ENCODE peak calls at places on chromosomes 6 and 20, in four cellular contexts. One of them, this sample, is unnamed. For H3K36me3 and H3K27me3, the result is how much of the 10 kb centered on the place peaks cover.

GRCh38 chr6:113870917-113871316 is 13.8 kb downstream of the MARCKS start:
- DNase-seq in aorta: no peak
- DNase-seq in tibial artery: no peak
- DNase-seq in WERI-Rb-1: no peak
- DNase-seq in this sample: no peak

GRCh38 chr6:2857580-2858337 is 16.1 kb upstream of the SERPINB1 start:
- DNase-seq in aorta: peak
- DNase-seq in tibial artery: no peak
- DNase-seq in WERI-Rb-1: no peak
- DNase-seq in this sample: no peak

GRCh38 chr6:14423955-14424354 is 306.4 kb downstream of the CD83 start:
- DNase-seq in aorta: no peak
- DNase-seq in tibial artery: no peak
- DNase-seq in WERI-Rb-1: no peak
- DNase-seq in this sample: no peak

GRCh38 chr6:166075925-166076324 is 91.7 kb downstream of the TBXT start:
- DNase-seq in aorta: no peak
- DNase-seq in tibial artery: no peak
- DNase-seq in WERI-Rb-1: no peak
- DNase-seq in this sample: no peak

GRCh38 chr6:84119277-84119676 is 85.7 kb downstream of the MRAP2 start:
- DNase-seq in aorta: no peak
- DNase-seq in tibial artery: no peak
- DNase-seq in WERI-Rb-1: no peak
- DNase-seq in this sample: peak

GRCh38 chr6:44222486-44222986 is 859 bp upstream of the SLC29A1 start:
- DNase-seq in aorta: peak
- DNase-seq in tibial artery: no peak
- DNase-seq in WERI-Rb-1: no peak
- DNase-seq in this sample: peak

GRCh38 chr20:4721719-4722118 is at the start of gene PRND:
- DNase-seq in aorta: no peak
- DNase-seq in tibial artery: no peak
- DNase-seq in WERI-Rb-1: no peak
- DNase-seq in this sample: peak

GRCh38 chr6:110173506-110174132 is 5.9 kb downstream of the WASF1 start:
- DNase-seq in aorta: no peak
- DNase-seq in tibial artery: no peak
- DNase-seq in WERI-Rb-1: peak
- DNase-seq in this sample: no peak

GRCh38 chr6:138724015-138724414 is 49.6 kb upstream of the CCDC28A start:
- DNase-seq in aorta: peak
- DNase-seq in tibial artery: peak
- DNase-seq in WERI-Rb-1: no peak
- DNase-seq in this sample: peak

GRCh38 chr20:57080796-57081195 is 185.6 kb downstream of the BMP7 start:
- DNase-seq in aorta: no peak
- DNase-seq in tibial artery: no peak
- DNase-seq in WERI-Rb-1: no peak
- DNase-seq in this sample: no peak

GRCh38 chr20:61760321-61761112 is 305.2 kb downstream of the TAF4 start:
- DNase-seq in aorta: peak
- DNase-seq in tibial artery: no peak
- DNase-seq in WERI-Rb-1: no peak
- DNase-seq in this sample: no peak

GRCh38 chr6:166313255-166314070 is 5.3 kb upstream of the PRR18 start:
- DNase-seq in aorta: no peak
- DNase-seq in tibial artery: peak
- DNase-seq in WERI-Rb-1: peak
- DNase-seq in this sample: peak

GRCh38 chr6:36997811-36998722 is 7.4 kb upstream of the FGD2 start:
- DNase-seq in aorta: peak
- DNase-seq in tibial artery: no peak
- DNase-seq in WERI-Rb-1: no peak
- DNase-seq in this sample: no peak

GRCh38 chr6:34730006-34730405 is 27.3 kb upstream of the SNRPC start:
- DNase-seq in aorta: no peak
- DNase-seq in tibial artery: no peak
- DNase-seq in WERI-Rb-1: no peak
- DNase-seq in this sample: no peak

GRCh38 chr6:28251648-28252506 is at the start of gene ZKSCAN4:
- DNase-seq in aorta: peak
- DNase-seq in tibial artery: peak
- DNase-seq in WERI-Rb-1: peak
- DNase-seq in this sample: peak

GRCh38 chr20:2798814-2799213 is 1.6 kb downstream of the CPXM1 start:
- DNase-seq in aorta: no peak
- DNase-seq in tibial artery: no peak
- DNase-seq in WERI-Rb-1: no peak
- DNase-seq in this sample: peak

GRCh38 chr6:33207569-33208088 is 671 bp upstream of the RING1 start:
- DNase-seq in aorta: peak
- DNase-seq in tibial artery: peak
- DNase-seq in WERI-Rb-1: peak
- DNase-seq in this sample: peak

GRCh38 chr20:32674362-32674789 is 635 bp upstream of the C20orf203 start:
- DNase-seq in aorta: no peak
- DNase-seq in tibial artery: no peak
- DNase-seq in WERI-Rb-1: peak
- DNase-seq in this sample: peak

GRCh38 chr6:33298773-33299236 is at the start of gene RGL2:
- DNase-seq in aorta: peak
- DNase-seq in tibial artery: peak
- DNase-seq in WERI-Rb-1: peak
- DNase-seq in this sample: peak

GRCh38 chr6:168274046-168274952 is 45.3 kb downstream of the DACT2 start:
- DNase-seq in aorta: no peak
- DNase-seq in tibial artery: no peak
- DNase-seq in WERI-Rb-1: no peak
- DNase-seq in this sample: peak

GRCh38 chr20:46221271-46221670 is 87.0 kb downstream of the CDH22 start:
- DNase-seq in aorta: peak
- DNase-seq in tibial artery: no peak
- DNase-seq in WERI-Rb-1: peak
- DNase-seq in this sample: no peak

GRCh38 chr6:134727068-134727467 is 222.8 kb downstream of the ALDH8A1 start:
- DNase-seq in aorta: no peak
- DNase-seq in tibial artery: no peak
- DNase-seq in WERI-Rb-1: no peak
- DNase-seq in this sample: no peak

GRCh38 chr6:166950443-166950821 is 5.9 kb downstream of the RNASET2 start:
- DNase-seq in aorta: no peak
- DNase-seq in tibial artery: no peak
- DNase-seq in WERI-Rb-1: no peak
- DNase-seq in this sample: no peak

GRCh38 chr6:31308845-31309175 is 36.9 kb upstream of the HLA-C start:
- DNase-seq in aorta: no peak
- DNase-seq in tibial artery: no peak
- DNase-seq in WERI-Rb-1: no peak
- DNase-seq in this sample: no peak

GRCh38 chr6:16608444-16608843 is 152.8 kb downstream of the ATXN1 start:
- DNase-seq in aorta: no peak
- DNase-seq in tibial artery: no peak
- DNase-seq in WERI-Rb-1: no peak
- DNase-seq in this sample: no peak

GRCh38 chr6:46325561-46326525 is 155.1 kb upstream of the ENPP5 start:
- DNase-seq in aorta: peak
- DNase-seq in tibial artery: no peak
- DNase-seq in WERI-Rb-1: peak
- DNase-seq in this sample: peak

GRCh38 chr6:161233986-161234620 is 39.8 kb downstream of the AGPAT4 start:
- DNase-seq in aorta: peak
- DNase-seq in tibial artery: peak
- DNase-seq in WERI-Rb-1: no peak
- DNase-seq in this sample: no peak

GRCh38 chr6:101513181-101513580 is 119.7 kb downstream of the GRIK2 start:
- DNase-seq in aorta: no peak
- DNase-seq in tibial artery: no peak
- DNase-seq in WERI-Rb-1: no peak
- DNase-seq in this sample: no peak

GRCh38 chr6:136290406-136291010 is 862 bp upstream of the BCLAF1 start:
- DNase-seq in aorta: peak
- DNase-seq in tibial artery: peak
- DNase-seq in WERI-Rb-1: peak
- DNase-seq in this sample: peak

GRCh38 chr6:45548657-45549515 is 171.2 kb upstream of the SUPT3H start:
- DNase-seq in aorta: no peak
- DNase-seq in tibial artery: no peak
- DNase-seq in WERI-Rb-1: no peak
- DNase-seq in this sample: no peak

GRCh38 chr20:48701702-48702101 is 126.1 kb downstream of the PREX1 start:
- DNase-seq in aorta: peak
- DNase-seq in tibial artery: no peak
- DNase-seq in WERI-Rb-1: no peak
- DNase-seq in this sample: no peak

GRCh38 chr6:30725713-30726505 is 5.8 kb downstream of the TUBB start:
- DNase-seq in aorta: no peak
- DNase-seq in tibial artery: no peak
- DNase-seq in WERI-Rb-1: no peak
- DNase-seq in this sample: peak

GRCh38 chr6:108738684-108739406 is 109.4 kb upstream of the ARMC2 start:
- DNase-seq in aorta: no peak
- DNase-seq in tibial artery: no peak
- DNase-seq in WERI-Rb-1: no peak
- DNase-seq in this sample: no peak

GRCh38 chr6:7649037-7649810 is 59.2 kb downstream of the SNRNP48 start:
- DNase-seq in aorta: no peak
- DNase-seq in tibial artery: no peak
- DNase-seq in WERI-Rb-1: no peak
- DNase-seq in this sample: no peak

GRCh38 chr6:33967966-33968724 is 164.3 kb upstream of the MLN start:
- DNase-seq in aorta: no peak
- DNase-seq in tibial artery: no peak
- DNase-seq in WERI-Rb-1: peak
- DNase-seq in this sample: peak

GRCh38 chr6:30543824-30544223 is 12.5 kb downstream of the GNL1 start:
- DNase-seq in aorta: no peak
- DNase-seq in tibial artery: no peak
- DNase-seq in WERI-Rb-1: no peak
- DNase-seq in this sample: peak

GRCh38 chr20:21609221-21609620 is 95.4 kb upstream of the NKX2-2 start:
- DNase-seq in aorta: no peak
- DNase-seq in tibial artery: no peak
- DNase-seq in WERI-Rb-1: no peak
- DNase-seq in this sample: no peak

GRCh38 chr6:9520417-9521151 is 894.3 kb downstream of the TFAP2A start:
- DNase-seq in aorta: no peak
- DNase-seq in tibial artery: no peak
- DNase-seq in WERI-Rb-1: no peak
- DNase-seq in this sample: no peak

GRCh38 chr6:135182993-135183531 is 2.0 kb downstream of the MYB start:
- DNase-seq in aorta: no peak
- DNase-seq in tibial artery: no peak
- DNase-seq in WERI-Rb-1: peak
- DNase-seq in this sample: peak

GRCh38 chr6:39937686-39938333 is 3.5 kb upstream of the MOCS1 start:
- DNase-seq in aorta: no peak
- DNase-seq in tibial artery: no peak
- DNase-seq in WERI-Rb-1: no peak
- DNase-seq in this sample: no peak

GRCh38 chr20:58584881-58585752 is 66.0 kb upstream of the STX16 start:
- DNase-seq in aorta: peak
- DNase-seq in tibial artery: no peak
- DNase-seq in WERI-Rb-1: no peak
- DNase-seq in this sample: no peak
- H3K4me3 ChIP-seq in aorta: no peak
- H3K4me3 ChIP-seq in tibial artery: no peak
- H3K4me3 ChIP-seq in WERI-Rb-1: no peak
- H3K4me3 ChIP-seq in this sample: no peak

GRCh38 chr6:170345662-170346061 is 39.1 kb downstream of the FAM120B start:
- DNase-seq in aorta: no peak
- DNase-seq in tibial artery: no peak
- DNase-seq in WERI-Rb-1: no peak
- DNase-seq in this sample: no peak
- H3K36me3 ChIP-seq in aorta: under half
- H3K36me3 ChIP-seq in tibial artery: under half
- H3K36me3 ChIP-seq in WERI-Rb-1: under half
- H3K36me3 ChIP-seq in this sample: under half

DNA sequence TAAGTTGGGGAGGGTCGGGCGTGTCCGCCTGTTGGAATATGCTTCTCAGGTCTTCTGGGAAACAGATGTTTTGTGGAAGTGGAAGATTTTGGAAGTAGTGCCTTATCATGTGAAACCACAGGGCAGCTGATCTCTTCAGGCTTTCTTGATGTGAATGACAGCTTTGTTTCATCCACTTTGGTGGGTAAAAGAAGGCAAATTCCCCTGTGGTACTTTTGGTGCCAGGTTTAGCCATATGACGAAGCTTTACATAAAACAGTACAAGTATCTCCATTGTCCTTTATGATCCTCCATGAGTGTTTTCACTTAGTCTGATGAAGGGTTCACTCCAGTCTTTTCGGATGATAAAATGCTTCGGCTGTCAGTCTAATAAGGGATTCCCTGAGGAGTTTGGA is 4.6 kb downstream of the IRF4 start:
- DNase-seq in aorta: no peak
- DNase-seq in tibial artery: no peak
- DNase-seq in WERI-Rb-1: no peak
- DNase-seq in this sample: no peak
- H3K27me3 ChIP-seq in aorta: under half
- H3K27me3 ChIP-seq in tibial artery: under half
- H3K27me3 ChIP-seq in WERI-Rb-1: half or more
- H3K27me3 ChIP-seq in this sample: under half

GRCh38 chr20:58452667-58453255 is 62.4 kb downstream of the APCDD1L start:
- DNase-seq in aorta: no peak
- DNase-seq in tibial artery: no peak
- DNase-seq in WERI-Rb-1: no peak
- DNase-seq in this sample: peak
- H3K4me3 ChIP-seq in aorta: no peak
- H3K4me3 ChIP-seq in tibial artery: no peak
- H3K4me3 ChIP-seq in WERI-Rb-1: no peak
- H3K4me3 ChIP-seq in this sample: no peak

GRCh38 chr6:88677356-88677755 is 286.1 kb downstream of the RNGTT start:
- DNase-seq in aorta: no peak
- DNase-seq in tibial artery: no peak
- DNase-seq in WERI-Rb-1: no peak
- DNase-seq in this sample: no peak
- H3K36me3 ChIP-seq in aorta: under half
- H3K36me3 ChIP-seq in tibial artery: under half
- H3K36me3 ChIP-seq in WERI-Rb-1: under half
- H3K36me3 ChIP-seq in this sample: under half

DNA sequence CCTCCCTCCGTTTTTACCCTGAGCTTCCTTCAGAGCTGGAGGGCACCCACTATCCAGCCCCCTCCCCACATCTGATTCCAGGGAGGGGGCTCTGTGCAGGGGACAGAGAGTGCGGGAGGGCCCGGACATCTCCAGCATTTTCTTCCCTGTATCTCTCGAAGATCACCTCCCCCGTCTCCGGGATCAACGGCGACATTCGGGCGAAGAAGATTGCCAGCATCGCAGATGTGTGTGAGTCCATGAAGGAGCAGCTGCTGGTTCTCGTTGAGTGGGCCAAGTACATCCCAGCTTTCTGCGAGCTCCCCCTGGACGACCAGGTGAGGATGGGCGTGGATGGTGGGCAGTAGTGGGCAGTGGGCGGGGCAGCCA is 58.8 kb downstream of the HNF4A start:
- DNase-seq in aorta: no peak
- DNase-seq in tibial artery: no peak
- DNase-seq in WERI-Rb-1: no peak
- DNase-seq in this sample: no peak
- H3K27me3 ChIP-seq in aorta: under half
- H3K27me3 ChIP-seq in tibial artery: under half
- H3K27me3 ChIP-seq in WERI-Rb-1: under half
- H3K27me3 ChIP-seq in this sample: under half

This sample was measured in H7.